ENCODE peak calls at places on chromosomes 7 and 10, in eight cellular contexts. Y is adrenal gland; F is stimulated activated CD4-positive, alpha-beta T cell treated with anti-CD3 and anti-CD28 coated beads, Interleukin-12 subunit alpha, Interleukin-12 subunit beta, amount 100 ng/mL, for 4 hours; P is HuH-7.5; W is body of pancreas; I is natural killer cell treated with Interleukin-12 subunit alpha and Interleukin-12 subunit beta and Interleukin-15 and Interleukin-18, amount 100 ng/mL, for 72 hours; T is HS-27A; R is fibroblast of mammary gland. J is an unnamed sample.

GRCh38 chr7:51328351-51328801 is 11.8 kb upstream of the COBL start:
- DNase-seq in Y (no peak), F (no peak), P (no peak), W (no peak), I (no peak), T (no peak), R (no peak), J (no peak)

GRCh38 chr10:98226508-98227144 is 41.4 kb downstream of the LOXL4 start:
- DNase-seq in Y (no peak), F (no peak), P (no peak), W (no peak), I (no peak), T (no peak), R (no peak), J (no peak)

GRCh38 chr7:23249486-23249885 is 2.9 kb downstream of the GPNMB start:
- DNase-seq in Y (no peak), F (no peak), P (no peak), W (no peak), I (no peak), T (no peak), R (no peak), J (peak)

GRCh38 chr7:153504288-153505075 is 547.7 kb upstream of the DPP6 start:
- DNase-seq in Y (no peak), F (no peak), P (no peak), W (no peak), I (no peak), T (no peak), R (no peak), J (no peak)

GRCh38 chr7:123682690-123683089 is 27.0 kb downstream of the LMOD2 start:
- DNase-seq in Y (peak), F (no peak), P (no peak), W (no peak), I (no peak), T (no peak), R (peak), J (peak)

GRCh38 chr7:112782498-112782897 is 7.7 kb downstream of the TMEM168 start:
- DNase-seq in Y (no peak), F (no peak), P (no peak), W (no peak), I (no peak), T (no peak), R (no peak), J (no peak)

GRCh38 chr7:123824754-123825067 is 20.3 kb upstream of the HYAL4 start:
- DNase-seq in Y (no peak), F (no peak), P (peak), W (no peak), I (no peak), T (no peak), R (no peak), J (peak)

GRCh38 chr10:27526242-27526641 is 22.1 kb downstream of the RAB18 start:
- DNase-seq in Y (no peak), F (no peak), P (no peak), W (no peak), I (no peak), T (no peak), R (no peak), J (no peak)

GRCh38 chr10:70652761-70653657 is 19.3 kb upstream of the ADAMTS14 start:
- DNase-seq in Y (no peak), F (no peak), P (no peak), W (no peak), I (no peak), T (no peak), R (peak), J (peak)

GRCh38 chr10:94223702-94224370 is 138.9 kb downstream of the NOC3L start:
- DNase-seq in Y (no peak), F (no peak), P (no peak), W (no peak), I (no peak), T (no peak), R (peak), J (peak)

GRCh38 chr10:17607603-17608332 is 9.4 kb downstream of the HACD1 start:
- DNase-seq in Y (no peak), F (no peak), P (no peak), W (no peak), I (no peak), T (no peak), R (peak), J (peak)

GRCh38 chr7:91264924-91265681 is 870 bp downstream of the FZD1 start:
- DNase-seq in Y (peak), F (no peak), P (peak), W (peak), I (no peak), T (no peak), R (peak), J (peak)

GRCh38 chr7:139709460-139709859 is 68.3 kb downstream of the HIPK2 start:
- DNase-seq in Y (no peak), F (no peak), P (no peak), W (no peak), I (no peak), T (no peak), R (peak), J (peak)

GRCh38 chr7:157139142-157140117 is 704 bp downstream of the UBE3C start:
- DNase-seq in Y (peak), F (peak), P (peak), W (peak), I (peak), T (no peak), R (peak), J (peak)

GRCh38 chr7:45065031-45065995 is 23.5 kb downstream of the NACAD start:
- DNase-seq in Y (no peak), F (no peak), P (no peak), W (no peak), I (no peak), T (no peak), R (no peak), J (no peak)

GRCh38 chr10:69215405-69216176 is 4.5 kb upstream of the HKDC1 start:
- DNase-seq in Y (no peak), F (no peak), P (no peak), W (no peak), I (no peak), T (no peak), R (no peak), J (no peak)

GRCh38 chr7:77558598-77558997 is 21.5 kb downstream of the PTPN12 start:
- DNase-seq in Y (no peak), F (no peak), P (no peak), W (no peak), I (no peak), T (no peak), R (no peak), J (no peak)

GRCh38 chr10:65581426-65582026 is 1344.3 kb upstream of the LRRTM3 start:
- DNase-seq in Y (no peak), F (no peak), P (no peak), W (no peak), I (no peak), T (no peak), R (no peak), J (no peak)